ENCODE peak calls at places on chromosomes 13 and 19, in four cellular contexts. F is DMS 273 treated with DMSO at 0.1 percent for 48 hours, T is NB4, R is HEK293T. C is an unnamed sample.

GRCh38 chr19:50556236-50557008 is 11.8 kb downstream of the LRRC4B start:
- DNase-seq in T (peak), F (no peak), R (peak), C (peak)

GRCh38 chr13:89925107-89925506 is 1422.4 kb upstream of the MIR17HG start:
- DNase-seq in F (no peak), R (peak), T (peak), C (peak)

GRCh38 chr19:2255112-2255845 is 938 bp downstream of the JSRP1 start:
- DNase-seq in T (no peak), F (no peak), R (no peak), C (no peak)

GRCh38 chr19:33659835-33660234 is 38.1 kb downstream of the CHST8 start:
- DNase-seq in T (no peak), F (no peak), R (no peak), C (no peak)

GRCh38 chr19:43673702-43674629 is 4.0 kb upstream of the PLAUR start:
- DNase-seq in R (no peak), F (no peak), T (peak), C (no peak)

GRCh38 chr19:19485161-19485997 is 30.0 kb downstream of the TSSK6 start:
- DNase-seq in F (no peak), R (no peak), T (peak), C (no peak)

GRCh38 chr19:9406798-9407352 is 28.5 kb downstream of the ZNF266 start:
- DNase-seq in R (peak), F (no peak), T (no peak), C (no peak)

GRCh38 chr13:67224148-67224846 is 5.8 kb downstream of the PCDH9 start:
- DNase-seq in R (peak), F (peak), T (peak), C (peak)

GRCh38 chr13:97477824-97478223 is 43.9 kb downstream of the RAP2A start:
- DNase-seq in F (no peak), T (no peak), R (no peak), C (no peak)